ENCODE peak calls at places on chromosomes 2 and 18, in ten cellular contexts. O, A, K, D, J, L, M, R, W and G are unnamed samples.

GRCh38 chr2:126761256-126761980 is 105.5 kb downstream of the GYPC start:
- DNase-seq in O (no peak), A (no peak), K (no peak), D (no peak), J (no peak), W (no peak), L (peak), M (no peak), R (no peak), G (no peak)

GRCh38 chr2:191041418-191042161 is 27.6 kb upstream of the STAT1 start:
- DNase-seq in W (peak), K (peak), L (no peak), A (no peak), J (peak), O (no peak), R (no peak), M (no peak), D (peak), G (no peak)

GRCh38 chr2:169693344-169693743 is 861 bp downstream of the CFAP210 start:
- DNase-seq in D (no peak), M (no peak), L (no peak), A (no peak), O (no peak), R (no peak), W (no peak), K (no peak), J (peak), G (no peak)

GRCh38 chr18:11310476-11311086 is 161.2 kb upstream of the PIEZO2 start:
- DNase-seq in A (no peak), D (peak), K (peak), O (no peak), R (no peak), W (peak), J (peak), L (no peak), M (peak), G (peak)

GRCh38 chr2:235468978-235469694 is 24.7 kb upstream of the AGAP1 start:
- DNase-seq in L (no peak), R (peak), D (peak), W (peak), K (peak), J (peak), A (peak), M (peak), O (peak), G (no peak)

GRCh38 chr2:33230133-33230618 is 246.3 kb upstream of the RASGRP3 start:
- DNase-seq in L (no peak), M (no peak), A (no peak), W (no peak), D (no peak), K (no peak), J (no peak), O (no peak), R (no peak), G (no peak)

GRCh38 chr2:174931724-174932123 is 73.5 kb downstream of the CHN1 start:
- DNase-seq in O (no peak), A (no peak), K (peak), M (no peak), R (no peak), W (peak), L (no peak), J (peak), D (peak), G (no peak)

GRCh38 chr2:120228503-120228902 is 5.3 kb upstream of the TMEM185B start:
- DNase-seq in K (no peak), R (no peak), D (no peak), A (no peak), L (no peak), M (no peak), W (no peak), J (no peak), O (peak), G (no peak)

GRCh38 chr2:229575569-229576315 is 138.6 kb downstream of the DNER start:
- DNase-seq in J (no peak), R (no peak), K (peak), O (no peak), A (no peak), M (no peak), W (peak), D (no peak), L (no peak), G (no peak)

GRCh38 chr18:60684843-60685513 is 312.4 kb upstream of the MC4R start:
- DNase-seq in J (peak), O (no peak), R (no peak), A (peak), M (no peak), D (peak), W (peak), L (no peak), K (peak), G (no peak)

GRCh38 chr2:181240844-181241243 is 216.3 kb upstream of the ITGA4 start:
- DNase-seq in K (no peak), D (no peak), M (no peak), A (no peak), W (no peak), R (no peak), L (no peak), J (no peak), O (no peak), G (no peak)

GRCh38 chr2:240224676-240225075 is 84.2 kb upstream of the OTOS start:
- DNase-seq in M (no peak), K (peak), L (peak), D (peak), A (peak), J (no peak), O (no peak), W (peak), R (no peak), G (no peak)

GRCh38 chr2:145016711-145017110 is 496.8 kb upstream of the ZEB2 start:
- DNase-seq in D (no peak), M (no peak), A (no peak), K (no peak), O (no peak), W (no peak), R (no peak), J (no peak), L (no peak), G (no peak)

GRCh38 chr2:69013123-69013836 is at the start of gene ANTXR1:
- DNase-seq in L (peak), J (peak), K (peak), A (no peak), D (peak), M (peak), W (peak), R (peak), O (peak), G (peak)

GRCh38 chr2:201643216-201643651 is at the start of gene TMEM237:
- DNase-seq in J (peak), R (peak), L (peak), M (peak), W (peak), O (no peak), D (peak), A (no peak), K (no peak), G (peak)

GRCh38 chr2:153230977-153231376 is 247.6 kb downstream of the RPRM start:
- DNase-seq in K (no peak), M (no peak), R (no peak), J (no peak), D (no peak), W (no peak), O (no peak), A (no peak), L (peak), G (no peak)

GRCh38 chr2:211654211-211654780 is 884.3 kb downstream of the ERBB4 start:
- DNase-seq in A (no peak), D (no peak), O (no peak), R (no peak), W (no peak), M (no peak), J (no peak), L (no peak), K (no peak), G (no peak)

GRCh38 chr2:201793631-201794030 is 12.7 kb upstream of the CDK15 start:
- DNase-seq in K (no peak), D (no peak), R (no peak), A (no peak), M (no peak), W (no peak), O (no peak), J (no peak), L (no peak), G (no peak)

GRCh38 chr2:85405076-85405402 is 5.1 kb downstream of the CAPG start:
- DNase-seq in D (no peak), W (no peak), R (no peak), A (no peak), M (no peak), L (no peak), J (no peak), O (no peak), K (no peak), G (no peak)

GRCh38 chr18:23885750-23886149 is 128.8 kb upstream of the TTC39C start:
- DNase-seq in O (no peak), K (no peak), R (no peak), W (no peak), M (no peak), J (no peak), L (no peak), D (peak), A (no peak), G (peak)

GRCh38 chr2:159968282-159968900 is 94.0 kb downstream of the PLA2R1 start:
- DNase-seq in J (peak), W (peak), L (peak), D (peak), O (no peak), M (peak), K (peak), A (peak), R (no peak), G (peak)

GRCh38 chr18:49997468-49998045 is 184.2 kb upstream of the ACAA2 start:
- DNase-seq in O (no peak), A (no peak), M (no peak), D (no peak), K (no peak), L (no peak), W (no peak), R (no peak), J (no peak), G (no peak)

GRCh38 chr18:63472380-63472779 is 4.4 kb upstream of the SERPINB5 start:
- DNase-seq in M (no peak), L (no peak), K (no peak), R (no peak), D (no peak), W (no peak), O (no peak), J (no peak), A (no peak), G (no peak)

GRCh38 chr2:68831688-68832087 is 39.5 kb downstream of the BMP10 start:
- DNase-seq in M (peak), R (no peak), J (no peak), D (peak), L (no peak), O (no peak), A (no peak), K (peak), W (peak), G (no peak)

GRCh38 chr2:154161286-154161685 is 289.6 kb downstream of the GALNT13 start:
- DNase-seq in M (no peak), L (no peak), W (no peak), K (no peak), R (no peak), J (no peak), O (no peak), D (no peak), A (no peak), G (no peak)

GRCh38 chr2:53435610-53436009 is 332.0 kb upstream of the CHAC2 start:
- DNase-seq in J (no peak), L (no peak), A (no peak), W (no peak), M (no peak), D (no peak), K (no peak), R (no peak), O (no peak), G (no peak)

GRCh38 chr2:160033732-160034392 is 28.6 kb downstream of the PLA2R1 start:
- DNase-seq in K (peak), W (peak), M (no peak), O (no peak), L (no peak), D (peak), R (no peak), J (no peak), A (peak), G (no peak)

GRCh38 chr18:493974-494601 is 6.4 kb downstream of the COLEC12 start:
- DNase-seq in D (peak), O (no peak), A (no peak), M (no peak), W (no peak), K (no peak), R (no peak), J (peak), L (no peak), G (no peak)

GRCh38 chr2:109062558-109063325 is 66.3 kb upstream of the SH3RF3 start:
- DNase-seq in R (no peak), D (no peak), K (no peak), O (no peak), W (peak), J (peak), L (no peak), A (no peak), M (no peak), G (no peak)

DNA sequence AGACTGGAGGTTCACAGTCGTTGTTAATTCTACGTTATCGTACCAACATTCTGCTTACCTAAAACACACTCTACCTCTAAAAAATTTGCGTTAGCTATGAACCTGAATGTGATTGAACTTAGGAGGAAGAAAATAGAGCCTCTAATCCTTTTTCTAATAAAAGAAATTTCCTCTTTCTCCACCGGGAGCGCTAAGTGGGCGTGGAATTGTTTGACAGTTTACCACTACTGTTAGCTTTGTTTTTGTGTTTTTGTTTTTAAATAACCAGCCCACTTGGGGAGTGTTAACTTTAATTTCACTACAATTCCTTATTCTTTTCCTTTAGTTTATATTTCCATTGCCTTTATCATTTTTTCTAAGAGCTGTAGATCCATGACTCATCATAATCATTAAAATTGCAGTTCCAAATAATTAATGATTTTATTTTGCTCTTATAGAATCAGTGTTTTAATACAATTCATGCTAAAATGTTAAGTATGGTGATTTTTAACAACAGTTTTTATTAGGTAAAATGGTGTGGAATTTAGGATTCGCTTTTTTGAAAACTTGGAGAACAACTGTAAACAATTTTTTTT is 55.0 kb upstream of the ITM2C start:
- DNase-seq in J (peak), K (no peak), W (no peak), R (no peak), A (no peak), D (no peak), O (no peak), L (no peak), M (no peak), G (no peak)
- TF ChIP-seq CTCF in J (peak), K (peak), W (peak), R (no peak), A (peak), D (peak), O (no peak), L (peak), M (no peak), G (no peak)

GRCh38 chr2:121748202-121748601 is 7.2 kb upstream of the TSN start:
- DNase-seq in W (peak), O (no peak), A (peak), R (no peak), K (peak), D (peak), J (peak), M (no peak), L (no peak), G (no peak)
- TF ChIP-seq CTCF in W (peak), O (no peak), A (peak), R (no peak), K (peak), D (peak), J (peak), M (peak), L (no peak), G (no peak)

GRCh38 chr2:188944442-188944841 is 29.7 kb upstream of the COL3A1 start:
- DNase-seq in M (no peak), D (no peak), J (no peak), A (no peak), O (no peak), K (no peak), R (no peak), W (no peak), L (no peak), G (no peak)
- TF ChIP-seq CTCF in M (no peak), D (no peak), J (no peak), A (no peak), O (no peak), K (no peak), R (no peak), W (no peak), L (no peak), G (no peak)

GRCh38 chr2:236677368-236677767 is 107.7 kb downstream of the ACKR3 start:
- DNase-seq in R (no peak), M (no peak), K (no peak), L (no peak), W (no peak), A (no peak), J (no peak), O (no peak), D (no peak), G (no peak)
- TF ChIP-seq CTCF in R (no peak), M (no peak), K (no peak), L (no peak), W (no peak), A (no peak), J (no peak), O (no peak), D (no peak), G (no peak)

DNA sequence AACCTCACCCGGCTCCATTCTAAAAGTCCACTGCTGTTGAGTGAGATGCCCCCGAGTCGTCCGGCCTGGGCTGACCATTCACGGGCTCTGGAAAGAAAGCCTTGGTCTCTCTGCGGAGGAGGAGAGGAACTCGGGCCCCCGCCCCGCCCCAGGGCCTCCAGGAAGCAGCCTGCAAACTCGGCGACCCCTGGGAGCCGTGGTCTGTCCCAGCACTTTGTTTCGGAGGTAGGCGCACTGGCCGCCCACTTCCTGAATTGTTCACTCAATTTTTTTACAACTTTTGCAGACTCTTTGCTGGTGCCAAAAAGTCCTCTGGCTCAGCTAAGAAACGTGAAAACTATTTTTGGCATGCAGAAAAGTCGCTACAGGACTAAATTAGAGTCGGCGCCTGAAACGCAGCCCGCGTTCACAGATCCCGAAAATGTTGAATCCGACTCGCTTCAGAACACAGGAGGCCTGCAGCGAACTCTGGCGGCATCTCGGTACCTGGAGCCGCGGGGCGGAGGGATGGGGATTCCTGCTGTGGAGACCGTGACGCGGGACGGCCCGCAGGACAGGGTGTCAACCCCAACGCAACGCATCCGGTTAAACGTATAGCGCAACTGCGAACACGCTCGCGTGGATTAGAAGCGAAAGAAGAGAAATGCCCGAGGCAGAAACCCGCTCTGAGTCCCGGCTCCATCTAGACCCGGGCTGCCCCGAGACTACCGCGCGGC is 1.5 kb downstream of the PXDN start:
- DNase-seq in K (peak), A (no peak), M (peak), D (peak), W (peak), L (peak), R (peak), J (peak), O (peak), G (no peak)
- TF ChIP-seq CTCF in K (peak), A (peak), M (peak), D (peak), W (peak), L (no peak), R (peak), J (peak), O (peak), G (no peak)

GRCh38 chr2:101770672-101771071 is 73.2 kb downstream of the MAP4K4 start:
- DNase-seq in L (no peak), K (no peak), D (peak), A (no peak), J (peak), R (no peak), M (no peak), O (no peak), W (peak), G (peak)
- TF ChIP-seq CTCF in L (no peak), K (peak), D (no peak), A (peak), J (peak), R (no peak), M (peak), O (no peak), W (peak), G (peak)

DNA sequence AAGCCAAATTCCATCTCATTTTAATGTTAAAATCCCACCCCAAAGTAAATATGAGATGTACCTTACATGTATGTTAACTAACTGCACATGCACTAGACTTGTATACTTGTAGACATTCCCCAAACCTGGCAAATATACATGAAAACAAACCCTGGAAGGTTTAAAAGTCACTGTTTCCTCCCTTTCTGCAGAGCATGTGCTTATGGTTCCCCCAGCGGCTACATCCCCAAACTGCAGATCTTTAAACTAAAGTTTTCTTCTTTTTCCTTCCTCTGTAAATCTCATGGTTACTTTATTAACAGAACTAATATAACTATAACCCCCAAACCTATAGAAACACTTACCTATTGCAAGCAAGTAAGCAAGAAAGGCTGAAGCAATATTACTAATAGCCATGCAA is 731.5 kb downstream of the LRP1B start:
- DNase-seq in M (no peak), D (peak), O (no peak), J (peak), R (no peak), L (no peak), A (no peak), W (peak), K (peak), G (no peak)
- TF ChIP-seq CTCF in M (no peak), D (peak), O (no peak), J (peak), R (no peak), L (no peak), A (peak), W (peak), K (peak), G (peak)

GRCh38 chr2:73232471-73233153 is 427 bp downstream of the PRADC1 start:
- DNase-seq in J (no peak), L (no peak), D (no peak), K (no peak), W (no peak), M (peak), R (peak), A (no peak), O (peak), G (peak)
- TF ChIP-seq CTCF in J (peak), L (no peak), D (no peak), K (no peak), W (no peak), M (no peak), R (no peak), A (no peak), O (no peak), G (no peak)

GRCh38 chr2:1781291-1782080 is 37.2 kb upstream of the PXDN start:
- DNase-seq in K (no peak), A (no peak), L (no peak), R (no peak), J (no peak), W (no peak), D (no peak), O (no peak), M (no peak), G (no peak)
- TF ChIP-seq CTCF in K (no peak), A (no peak), L (no peak), R (no peak), J (no peak), W (no peak), D (no peak), O (no peak), M (no peak), G (no peak)

GRCh38 chr2:166944909-166945308 is 56.6 kb downstream of the XIRP2 start:
- DNase-seq in M (no peak), L (no peak), W (no peak), D (no peak), O (no peak), R (no peak), J (peak), K (no peak), A (no peak), G (no peak)
- TF ChIP-seq CTCF in M (no peak), L (no peak), W (no peak), D (no peak), O (no peak), R (no peak), J (peak), K (no peak), A (no peak), G (no peak)